ENCODE peak calls at places on chromosomes 12 and 14, in seven cellular contexts. L, X, J, U, Y, F and C are unnamed samples.

GRCh38 chr12:67148265-67148664 is 120.9 kb upstream of the CAND1 start:
- DNase-seq in L (no peak), X (no peak), J (no peak), U (no peak), Y (no peak), F (no peak), C (no peak)

GRCh38 chr14:76773188-76773885 is 12.1 kb downstream of the VASH1 start:
- DNase-seq in L (no peak), X (peak; percentile 74), J (no peak), U (peak; percentile 69), Y (peak; percentile 53), F (peak; percentile 83), C (peak; percentile 72)

GRCh38 chr14:101109981-101110728 is 206.6 kb upstream of the RTL1 start:
- DNase-seq in L (no peak), X (peak; percentile 45), J (peak; percentile 21), U (peak; percentile 12), Y (no peak), F (peak; percentile 43), C (no peak)

GRCh38 chr14:89240414-89240813 is 176.6 kb downstream of the FOXN3 start:
- DNase-seq in L (no peak), X (no peak), J (no peak), U (no peak), Y (no peak), F (no peak), C (no peak)

GRCh38 chr14:104218361-104219180 is 80.2 kb downstream of the KIF26A start:
- DNase-seq in L (no peak), X (no peak), J (no peak), U (no peak), Y (no peak), F (peak; percentile 50), C (no peak)

GRCh38 chr12:74602881-74603523 is 65.4 kb downstream of the ATXN7L3B start:
- DNase-seq in L (no peak), X (no peak), J (no peak), U (no peak), Y (no peak), F (no peak), C (no peak)

GRCh38 chr14:100049220-100049619 is 16.0 kb upstream of the EVL start:
- DNase-seq in L (no peak), X (no peak), J (no peak), U (no peak), Y (no peak), F (no peak), C (no peak)

GRCh38 chr14:22780105-22780679 is 13.7 kb downstream of the OXA1L start:
- DNase-seq in L (no peak), X (no peak), J (no peak), U (no peak), Y (no peak), F (no peak), C (no peak)

GRCh38 chr14:37597538-37598084 is 2.2 kb downstream of the TTC6 start:
- DNase-seq in L (no peak), X (no peak), J (peak; percentile 69), U (no peak), Y (peak; percentile 45), F (peak; percentile 57), C (no peak)

GRCh38 chr12:112824166-112824565 is 32.6 kb downstream of the RPH3A start:
- DNase-seq in L (no peak), X (no peak), J (no peak), U (no peak), Y (no peak), F (no peak), C (no peak)

GRCh38 chr12:112822056-112822455 is 30.5 kb downstream of the RPH3A start:
- DNase-seq in L (no peak), X (no peak), J (no peak), U (peak; percentile 67), Y (no peak), F (no peak), C (no peak)

GRCh38 chr12:112823582-112824149 is 32.1 kb downstream of the RPH3A start:
- DNase-seq in L (no peak), X (no peak), J (no peak), U (no peak), Y (peak; percentile 57), F (no peak), C (no peak)

GRCh38 chr12:112826011-112826410 is 34.5 kb downstream of the RPH3A start:
- DNase-seq in L (no peak), X (no peak), J (no peak), U (no peak), Y (no peak), F (no peak), C (no peak)

GRCh38 chr12:112824701-112825100 is 33.2 kb downstream of the RPH3A start:
- DNase-seq in L (no peak), X (no peak), J (no peak), U (no peak), Y (no peak), F (no peak), C (no peak)
- H3K4me3 ChIP-seq in L (no peak overlapping the region), X (no peak overlapping the region), J (no peak overlapping the region), U (no peak overlapping the region), Y (no peak overlapping the region), F (no peak overlapping the region), C (no peak overlapping the region)

DNA sequence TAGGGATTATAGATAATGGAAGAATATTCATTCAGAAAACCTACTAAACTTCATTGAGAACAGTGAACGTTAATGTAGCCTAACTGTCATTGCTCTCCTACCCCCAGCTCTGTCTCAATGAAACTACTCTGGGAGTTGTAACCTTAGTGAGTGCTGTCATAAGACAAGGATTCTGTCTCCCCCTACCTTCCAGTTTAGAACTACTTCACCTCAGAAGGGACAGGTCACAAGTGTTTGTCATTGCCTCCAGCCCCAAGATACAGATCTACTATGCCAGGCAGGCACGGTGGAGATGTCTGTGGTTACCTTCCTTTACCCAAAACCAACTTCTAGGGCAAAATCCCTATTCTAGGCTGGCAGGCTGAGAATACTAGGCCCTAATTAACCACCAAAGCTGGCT is 833.1 kb upstream of the SEL1L start:
- DNase-seq in L (no peak), X (no peak), J (no peak), U (no peak), Y (no peak), F (no peak), C (no peak)
- TF ChIP-seq EP300 in L (no peak), X (no peak), J (no peak), U (no peak), Y (no peak), F (no peak), C (no peak)

GRCh38 chr14:105282098-105282725 is 18.6 kb downstream of the BRF1 start:
- DNase-seq in L (no peak), X (no peak), J (peak; percentile 42), U (no peak), Y (no peak), F (no peak), C (no peak)
- TF ChIP-seq CTCF in L (no peak), X (no peak), J (no peak), U (no peak), Y (no peak), F (no peak), C (no peak)

DNA sequence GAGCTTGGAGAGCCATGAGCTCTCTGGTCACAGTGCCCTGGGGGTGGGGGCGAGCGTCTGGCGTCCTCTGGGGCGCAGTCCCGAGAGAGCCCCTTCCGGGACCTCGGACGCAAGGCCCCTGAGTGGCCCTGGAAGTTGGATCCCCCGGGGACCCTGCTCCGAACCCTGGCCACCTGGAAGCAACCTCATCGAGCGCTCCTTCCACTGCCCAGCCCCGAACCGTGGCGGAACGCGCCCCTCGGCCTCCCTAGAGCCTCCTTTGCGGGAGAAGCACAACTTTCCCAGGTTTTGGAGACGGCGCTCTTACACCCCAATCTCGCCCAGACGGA is 1.2 kb downstream of the NOS1 start:
- DNase-seq in L (no peak), X (no peak), J (no peak), U (peak; percentile 43), Y (no peak), F (no peak), C (no peak)
- H3K4me3 ChIP-seq in L (peak overlapping the region; percentile 25), X (peak overlapping the region; percentile 57), J (no peak overlapping the region), U (peak overlapping the region; percentile 47), Y (peak overlapping the region; percentile 66), F (no peak overlapping the region), C (no peak overlapping the region)

DNA sequence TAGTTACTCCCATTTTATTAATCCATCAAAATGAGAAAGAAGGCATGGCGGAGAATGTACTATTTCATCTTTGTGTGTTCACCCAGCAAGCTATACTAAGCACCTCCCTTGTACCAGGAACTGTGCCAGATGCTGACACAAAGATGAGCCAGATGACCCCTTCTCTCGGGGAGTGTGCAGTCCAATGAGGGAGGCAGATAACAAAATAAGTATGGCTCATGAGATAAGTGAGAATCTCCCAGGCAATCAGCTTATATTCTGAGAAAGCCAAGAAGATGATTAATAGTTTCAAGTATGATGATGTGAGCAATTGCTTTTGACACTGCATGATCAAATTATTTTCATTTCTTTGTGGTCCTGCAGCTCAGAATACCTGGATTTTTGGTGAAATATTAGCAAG is 1.3 kb upstream of the TMEM233 start:
- DNase-seq in L (no peak), X (no peak), J (no peak), U (peak; percentile 62), Y (no peak), F (no peak), C (no peak)
- TF ChIP-seq EP300 in L (no peak), X (no peak), J (no peak), U (peak; percentile 34), Y (no peak), F (no peak), C (no peak)

GRCh38 chr12:121003650-121004049 is 12.6 kb downstream of the C12orf43 start:
- DNase-seq in L (no peak), X (no peak), J (peak; percentile 61), U (no peak), Y (peak; percentile 63), F (no peak), C (no peak)
- TF ChIP-seq CTCF in L (peak; percentile 10), X (no peak), J (no peak), U (peak; percentile 23), Y (peak; percentile 36), F (no peak), C (no peak)

GRCh38 chr12:18261906-18262305 is 588 bp downstream of the PIK3C2G start:
- DNase-seq in L (no peak), X (no peak), J (no peak), U (no peak), Y (no peak), F (no peak), C (no peak)

GRCh38 chr12:18262514-18262913 is 1.2 kb downstream of the PIK3C2G start:
- DNase-seq in L (no peak), X (no peak), J (no peak), U (no peak), Y (no peak), F (no peak), C (no peak)

GRCh38 chr12:18264581-18265075 is 3.3 kb downstream of the PIK3C2G start:
- DNase-seq in L (no peak), X (no peak), J (no peak), U (no peak), Y (no peak), F (no peak), C (no peak)

GRCh38 chr12:18267427-18267826 is 6.1 kb downstream of the PIK3C2G start:
- DNase-seq in L (no peak), X (no peak), J (no peak), U (no peak), Y (no peak), F (no peak), C (no peak)
- H3K4me3 ChIP-seq in L (no peak overlapping the region), X (peak overlapping the region; percentile 14), J (peak overlapping the region; percentile 30), U (no peak overlapping the region), Y (no peak overlapping the region), F (no peak overlapping the region), C (no peak overlapping the region)